ENCODE peak calls at places on chromosomes 11 and 22, in nine cellular contexts. C is B cell, H is choroid plexus epithelial cell, Q is Calu3, V is GM23248, I is NCI-H1105 treated with DMSO at 0.1 percent for 48 hours, L is mucosa of gallbladder, U is T1000, D is RKO. M is an unnamed sample.

GRCh38 chr11:2806351-2807058 is 79.1 kb downstream of the CDKN1C start:
- DNase-seq in C (peak), H (no peak), Q (no peak), V (no peak), I (no peak), L (no peak), U (no peak), D (no peak), M (no peak)

GRCh38 chr11:74726547-74727182 is 4.6 kb downstream of the CHRDL2 start:
- DNase-seq in C (peak), H (peak), Q (peak), V (peak), I (peak), L (peak), U (peak), D (peak), M (peak)

GRCh38 chr11:118841469-118842222 is 42.0 kb upstream of the CXCR5 start:
- DNase-seq in C (peak), H (no peak), Q (no peak), V (no peak), I (no peak), L (no peak), U (no peak), D (no peak), M (no peak)

GRCh38 chr22:42699281-42699681 is 21.4 kb downstream of the A4GALT start:
- DNase-seq in C (no peak), H (no peak), Q (no peak), V (peak), I (no peak), L (no peak), U (no peak), D (no peak), M (no peak)

GRCh38 chr11:86577663-86578636 is 94.5 kb downstream of the ME3 start:
- DNase-seq in C (no peak), H (peak), Q (peak), V (peak), I (no peak), L (peak), U (peak), D (no peak), M (peak)

GRCh38 chr11:10454902-10455631 is at the start of gene AMPD3:
- DNase-seq in C (no peak), H (peak), Q (no peak), V (peak), I (peak), L (no peak), U (peak), D (peak), M (peak)

GRCh38 chr22:37784829-37785495 is 22.8 kb upstream of the GCAT start:
- DNase-seq in C (no peak), H (no peak), Q (peak), V (no peak), I (peak), L (peak), U (no peak), D (no peak), M (no peak)

GRCh38 chr11:72240461-72241289 is 3.3 kb downstream of the PHOX2A start:
- DNase-seq in C (no peak), H (peak), Q (no peak), V (peak), I (no peak), L (no peak), U (no peak), D (no peak), M (no peak)

GRCh38 chr11:92295175-92296137 is 70.8 kb downstream of the FAT3 start:
- DNase-seq in C (no peak), H (no peak), Q (peak), V (peak), I (no peak), L (peak), U (no peak), D (no peak), M (no peak)

GRCh38 chr11:112931686-112932085 is 29.5 kb upstream of the NCAM1 start:
- DNase-seq in C (no peak), H (no peak), Q (no peak), V (no peak), I (no peak), L (no peak), U (no peak), D (no peak), M (no peak)

GRCh38 chr22:39266398-39267030 is 21.7 kb upstream of the PDGFB start:
- DNase-seq in C (no peak), H (peak), Q (no peak), V (peak), I (no peak), L (peak), U (no peak), D (peak), M (no peak)

M was measured in Caki2.